ENCODE peak calls at places on chromosomes 3 and 15, in six cellular contexts. P, N, O, M, E and F are unnamed samples. For H3K4me1, the result is how much of the 10 kb centered on the place peaks cover.

GRCh38 chr15:74425634-74426033 is 8.1 kb downstream of the SEMA7A start:
- DNase-seq in P (no peak), N (no peak), O (no peak), M (no peak), E (peak), F (no peak)

GRCh38 chr3:9969632-9970019 is 17.0 kb downstream of the EMC3 start:
- DNase-seq in P (no peak), N (no peak), O (no peak), M (no peak), E (no peak), F (no peak)

GRCh38 chr3:149971403-149972075 is 844 bp upstream of the PFN2 start:
- DNase-seq in P (peak), N (peak), O (peak), M (no peak), E (peak), F (peak)

GRCh38 chr3:123168605-123169004 is 33.1 kb upstream of the SEC22A start:
- DNase-seq in P (no peak), N (no peak), O (no peak), M (no peak), E (no peak), F (no peak)

GRCh38 chr3:68256635-68257034 is 602.2 kb upstream of the SUCLG2 start:
- DNase-seq in P (no peak), N (no peak), O (no peak), M (no peak), E (no peak), F (no peak)

GRCh38 chr15:57438166-57438565 is 61.9 kb downstream of the CGNL1 start:
- DNase-seq in P (no peak), N (no peak), O (no peak), M (no peak), E (no peak), F (no peak)

GRCh38 chr3:147336543-147337278 is 69.6 kb downstream of the ZIC4 start:
- DNase-seq in P (no peak), N (no peak), O (no peak), M (no peak), E (no peak), F (no peak)

GRCh38 chr3:78978037-78978436 is 789.8 kb downstream of the ROBO1 start:
- DNase-seq in P (no peak), N (peak), O (no peak), M (no peak), E (no peak), F (no peak)

GRCh38 chr3:10228248-10228950 is 19.9 kb upstream of the TATDN2 start:
- DNase-seq in P (no peak), N (no peak), O (no peak), M (no peak), E (no peak), F (no peak)

GRCh38 chr3:46931631-46932441 is 44.7 kb downstream of the CCDC12 start:
- DNase-seq in P (no peak), N (peak), O (no peak), M (peak), E (no peak), F (no peak)

GRCh38 chr3:197505796-197506553 is 49.8 kb downstream of the BDH1 start:
- DNase-seq in P (no peak), N (no peak), O (no peak), M (no peak), E (no peak), F (no peak)

DNA sequence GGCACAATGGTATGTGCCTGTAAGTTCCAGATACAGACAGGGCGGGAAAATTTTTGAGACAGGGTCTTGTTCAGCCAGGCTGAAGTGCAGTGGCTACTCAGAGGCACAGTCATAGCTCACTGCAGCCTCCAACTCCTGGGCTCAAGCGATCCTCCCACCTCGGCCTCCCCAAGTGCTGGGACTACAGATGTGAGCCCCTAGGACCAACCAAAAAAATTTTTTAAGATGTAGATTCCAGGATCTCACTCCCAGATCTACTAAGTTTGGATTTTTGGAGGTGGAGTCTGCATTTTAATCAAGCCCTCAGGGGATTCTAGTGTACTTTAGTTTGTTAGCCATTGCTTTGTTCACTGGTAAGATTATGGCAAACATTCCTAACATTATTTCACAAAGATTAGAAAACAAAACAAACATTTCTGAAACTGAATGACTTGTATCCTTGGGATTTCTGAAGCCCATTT is 2.7 kb downstream of the LIPH start:
- DNase-seq in P (no peak), N (peak), O (no peak), M (no peak), E (no peak), F (no peak)
- H3K4me1 ChIP-seq in P (half or more), N (under half), O (under half), M (under half), E (under half), F (under half)

GRCh38 chr15:22880068-22880980 is 41.9 kb downstream of the NIPA2 start:
- DNase-seq in P (no peak), N (no peak), O (no peak), M (no peak), E (no peak), F (no peak)

GRCh38 chr15:22880981-22881738 is 42.7 kb downstream of the NIPA2 start:
- DNase-seq in P (no peak), N (no peak), O (no peak), M (no peak), E (peak), F (no peak)

GRCh38 chr15:22877122-22877521 is 38.7 kb downstream of the NIPA2 start:
- DNase-seq in P (no peak), N (no peak), O (no peak), M (no peak), E (no peak), F (no peak)

GRCh38 chr15:22877607-22878006 is 39.1 kb downstream of the NIPA2 start:
- DNase-seq in P (no peak), N (no peak), O (no peak), M (no peak), E (no peak), F (no peak)

DNA sequence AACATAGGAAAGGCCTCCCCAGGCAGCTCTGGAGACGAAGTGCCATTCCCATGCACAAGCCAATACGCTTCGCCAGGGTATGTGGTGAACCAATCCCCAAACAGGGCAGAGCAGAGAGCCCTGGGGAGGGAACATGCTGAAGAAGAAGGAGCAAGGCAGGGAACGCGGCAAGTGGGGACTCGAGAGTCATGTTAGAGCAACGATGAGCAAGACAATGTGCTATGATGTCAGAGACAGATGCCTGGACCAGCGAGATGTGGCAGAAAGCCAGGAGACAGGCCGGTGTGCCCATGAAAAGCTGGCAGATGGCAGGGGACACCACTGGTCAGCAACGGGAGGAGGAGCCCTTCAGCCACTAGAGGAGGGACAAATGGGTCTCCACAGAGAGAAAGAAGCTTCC is 39.6 kb downstream of the NIPA2 start:
- DNase-seq in P (no peak), N (no peak), O (no peak), M (no peak), E (no peak), F (no peak)
- TF ChIP-seq ZNF274 in P (no peak), N (no peak), O (no peak), M (no peak), E (no peak), F (no peak)

DNA sequence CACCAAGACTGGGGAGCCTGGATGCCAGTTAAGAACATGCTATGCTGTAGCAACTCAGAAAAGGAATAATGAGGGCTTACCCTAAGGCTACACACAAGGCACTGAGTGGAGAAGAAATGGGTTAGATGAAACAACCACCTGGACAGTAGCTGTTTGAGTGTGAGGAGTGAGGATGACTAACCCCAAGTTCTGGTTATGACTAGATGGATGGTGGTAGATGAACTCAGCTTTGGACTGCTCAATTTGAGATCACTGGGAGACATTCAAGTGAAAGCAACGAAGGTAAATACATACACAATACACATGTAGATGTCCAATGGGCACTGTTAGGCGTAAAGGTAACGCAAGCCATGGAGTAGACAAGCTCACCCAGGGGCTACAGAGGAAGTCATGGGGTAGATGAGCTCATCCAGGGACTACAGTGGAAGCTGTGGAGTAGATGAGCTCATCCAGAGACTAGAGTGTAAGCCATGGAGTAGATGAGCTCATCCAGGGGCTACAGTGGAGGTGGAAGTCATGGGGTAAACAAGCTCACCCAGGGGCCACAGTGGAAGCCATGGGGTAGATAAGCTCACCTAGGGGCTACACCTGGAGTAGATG is 98.3 kb downstream of the ANO10 start:
- DNase-seq in P (no peak), N (peak), O (no peak), M (peak), E (peak), F (no peak)
- H3K9ac ChIP-seq in P (no peak), N (no peak), O (no peak), M (no peak), E (no peak), F (no peak)

GRCh38 chr3:131806736-131807135 is 228.1 kb downstream of the CPNE4 start:
- DNase-seq in P (no peak), N (no peak), O (no peak), M (no peak), E (no peak), F (no peak)

GRCh38 chr3:131801566-131801965 is 233.2 kb downstream of the CPNE4 start:
- DNase-seq in P (no peak), N (no peak), O (no peak), M (no peak), E (no peak), F (no peak)

GRCh38 chr3:131803113-131803512 is 231.7 kb downstream of the CPNE4 start:
- DNase-seq in P (no peak), N (no peak), O (no peak), M (no peak), E (no peak), F (no peak)

GRCh38 chr3:131804565-131805133 is 230.2 kb downstream of the CPNE4 start:
- DNase-seq in P (no peak), N (no peak), O (no peak), M (no peak), E (peak), F (no peak)

DNA sequence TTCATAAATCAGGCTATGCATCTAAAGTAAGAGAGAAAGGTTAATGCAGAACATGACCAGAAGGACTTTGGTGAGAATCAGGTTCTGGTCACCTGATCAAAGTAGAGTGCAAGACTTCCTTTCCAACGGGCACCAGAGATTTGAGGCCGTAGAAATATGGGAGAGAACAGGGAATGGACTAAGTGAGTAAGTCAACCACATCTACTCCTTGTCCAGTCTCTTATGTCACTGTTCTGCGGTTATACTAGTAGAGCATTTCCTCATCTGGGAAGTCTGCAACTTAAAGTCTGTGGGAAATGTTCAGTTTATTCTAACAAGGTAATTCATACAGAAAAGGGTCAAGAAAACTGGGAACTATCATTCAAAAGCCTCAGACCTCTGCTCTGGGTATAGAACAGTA is 232.8 kb downstream of the CPNE4 start:
- DNase-seq in P (no peak), N (no peak), O (no peak), M (no peak), E (no peak), F (no peak)
- H3K4me1 ChIP-seq in P (under half), N (under half), O (under half), M (under half), E (under half), F (under half)

DNA sequence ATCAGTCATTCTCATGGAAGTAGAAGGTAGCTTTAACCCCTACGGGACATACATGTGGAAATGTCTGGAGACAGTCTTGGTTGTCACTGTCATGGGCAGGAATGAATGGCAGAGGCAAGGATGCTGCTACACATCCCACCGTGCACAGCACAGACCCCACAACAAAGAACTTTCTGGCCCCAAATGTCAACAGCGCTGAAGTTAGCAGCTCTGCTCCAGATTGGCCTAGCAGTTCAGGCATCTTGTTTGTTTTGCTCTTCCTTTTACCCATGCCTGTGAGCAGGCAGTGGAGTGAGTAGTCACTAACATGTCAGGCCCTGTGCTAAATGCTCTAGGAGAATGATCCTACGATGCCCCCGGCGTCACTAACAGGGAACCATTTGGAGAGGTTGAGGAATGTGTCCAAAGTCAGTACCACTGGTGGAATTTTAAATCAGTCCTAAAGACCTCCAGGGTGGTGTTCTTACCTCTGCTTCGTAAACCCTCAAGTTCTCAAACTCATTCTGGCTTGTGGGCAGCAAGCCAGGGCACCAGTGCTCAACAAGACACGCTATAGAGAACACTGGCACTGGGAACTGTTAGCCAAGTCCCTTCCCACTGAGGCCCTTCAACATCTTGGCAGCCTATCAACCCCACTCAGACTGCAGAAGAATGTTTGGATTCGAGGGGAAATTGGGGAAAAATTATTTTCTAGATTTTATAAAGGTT is 142.2 kb downstream of the FOXP1 start:
- DNase-seq in P (no peak), N (no peak), O (no peak), M (no peak), E (no peak), F (no peak)
- TF ChIP-seq ZNF274 in P (no peak), N (no peak), O (no peak), M (no peak), E (no peak), F (no peak)